ENCODE peak calls at places on chromosomes 12 and 14, in eight cellular contexts. B is PC-3; I is CD4-positive, alpha-beta memory T cell; L is tibial nerve; S is pancreas; Z is effector memory CD4-positive, alpha-beta T cell; K is naive thymus-derived CD4-positive, alpha-beta T cell; E is stomach. J is an unnamed sample.

GRCh38 chr12:11437966-11438365 is 42.6 kb upstream of the PRB2 start:
- DNase-seq in I (no peak), E (no peak), B (no peak), Z (no peak), L (no peak), S (no peak), K (no peak), J (no peak)

GRCh38 chr12:62933220-62933870 is 1.6 kb downstream of the PPM1H start:
- DNase-seq in S (peak; percentile 37), Z (no peak), K (no peak), B (peak; percentile 73), E (peak; percentile 45), I (no peak), L (no peak), J (no peak)

GRCh38 chr12:66438601-66439000 is 136.3 kb downstream of the HELB start:
- DNase-seq in L (no peak), K (no peak), I (no peak), E (no peak), Z (no peak), B (peak; percentile 34), S (no peak), J (peak; percentile 87)

GRCh38 chr14:100159865-100160533 is 554 bp upstream of the DEGS2 start:
- DNase-seq in S (no peak), E (no peak), Z (no peak), L (no peak), I (no peak), K (no peak), B (peak; percentile 36), J (no peak)

GRCh38 chr12:132190012-132190755 is 45.9 kb downstream of the NOC4L start:
- DNase-seq in L (no peak), K (no peak), I (no peak), E (no peak), B (no peak), Z (no peak), S (no peak), J (peak; percentile 18)

GRCh38 chr12:42568952-42569916 is 20.3 kb downstream of the PRICKLE1 start:
- DNase-seq in Z (no peak), S (peak; percentile 11), L (no peak), B (peak; percentile 75), E (no peak), K (no peak), I (no peak), J (no peak)

GRCh38 chr12:13799574-13799973 is 181.8 kb downstream of the GRIN2B start:
- DNase-seq in S (no peak), L (no peak), E (no peak), K (no peak), B (no peak), I (no peak), Z (no peak), J (no peak)

GRCh38 chr12:93060666-93061413 is 131.7 kb upstream of the EEA1 start:
- DNase-seq in E (no peak), K (no peak), Z (no peak), S (no peak), I (no peak), B (no peak), L (no peak), J (no peak)

GRCh38 chr12:78086553-78087362 is 256.1 kb downstream of the NAV3 start:
- DNase-seq in E (no peak), Z (no peak), L (no peak), S (no peak), I (no peak), B (peak; percentile 11), K (no peak), J (no peak)

GRCh38 chr12:82708507-82708906 is 21.8 kb downstream of the TMTC2 start:
- DNase-seq in E (no peak), B (no peak), L (no peak), I (no peak), Z (no peak), S (no peak), K (no peak), J (peak; percentile 16)

GRCh38 chr12:41437578-41437977 is 249.5 kb downstream of the PDZRN4 start:
- DNase-seq in K (no peak), L (no peak), I (no peak), E (no peak), S (no peak), Z (no peak), B (no peak), J (no peak)

GRCh38 chr14:68418192-68419118 is 374.4 kb downstream of the ZFP36L1 start:
- DNase-seq in Z (no peak), K (no peak), I (no peak), B (no peak), L (no peak), E (no peak), S (no peak), J (no peak)

GRCh38 chr12:126538888-126539287 is 1473.7 kb downstream of the AACS start:
- DNase-seq in E (no peak), B (no peak), Z (no peak), K (no peak), S (no peak), L (no peak), I (no peak), J (no peak)

GRCh38 chr12:124497039-124497438 is 70.4 kb downstream of the NCOR2 start:
- DNase-seq in K (no peak), S (no peak), L (no peak), I (no peak), B (no peak), E (no peak), Z (no peak), J (no peak)

GRCh38 chr14:70893842-70894237 is 13.4 kb upstream of the PCNX1 start:
- DNase-seq in I (no peak), E (no peak), S (no peak), K (no peak), Z (no peak), B (no peak), L (no peak), J (no peak)

GRCh38 chr14:35391388-35391710 is 13.2 kb downstream of the NFKBIA start:
- DNase-seq in I (no peak), Z (no peak), E (no peak), B (no peak), L (no peak), K (no peak), S (no peak), J (no peak)

GRCh38 chr12:12356467-12356885 is 402 bp upstream of the BORCS5 start:
- DNase-seq in L (no peak), Z (no peak), E (no peak), B (no peak), I (no peak), K (no peak), S (no peak), J (no peak)

GRCh38 chr14:68864301-68864810 is 71.5 kb upstream of the ZFP36L1 start:
- DNase-seq in Z (no peak), E (no peak), L (no peak), I (no peak), K (no peak), B (no peak), S (no peak), J (no peak)

GRCh38 chr14:101466456-101467180 is 94.7 kb upstream of the DIO3 start:
- DNase-seq in I (no peak), K (no peak), Z (no peak), B (no peak), L (no peak), S (no peak), E (no peak), J (no peak)

GRCh38 chr12:39095636-39096330 is 190.4 kb upstream of the CPNE8 start:
- DNase-seq in S (no peak), Z (no peak), K (no peak), I (no peak), B (no peak), E (no peak), L (no peak), J (no peak)

GRCh38 chr12:20120296-20120695 is 248.0 kb upstream of the PDE3A start:
- DNase-seq in K (no peak), I (no peak), L (no peak), B (peak; percentile 8), Z (no peak), S (no peak), E (no peak), J (no peak)

DNA sequence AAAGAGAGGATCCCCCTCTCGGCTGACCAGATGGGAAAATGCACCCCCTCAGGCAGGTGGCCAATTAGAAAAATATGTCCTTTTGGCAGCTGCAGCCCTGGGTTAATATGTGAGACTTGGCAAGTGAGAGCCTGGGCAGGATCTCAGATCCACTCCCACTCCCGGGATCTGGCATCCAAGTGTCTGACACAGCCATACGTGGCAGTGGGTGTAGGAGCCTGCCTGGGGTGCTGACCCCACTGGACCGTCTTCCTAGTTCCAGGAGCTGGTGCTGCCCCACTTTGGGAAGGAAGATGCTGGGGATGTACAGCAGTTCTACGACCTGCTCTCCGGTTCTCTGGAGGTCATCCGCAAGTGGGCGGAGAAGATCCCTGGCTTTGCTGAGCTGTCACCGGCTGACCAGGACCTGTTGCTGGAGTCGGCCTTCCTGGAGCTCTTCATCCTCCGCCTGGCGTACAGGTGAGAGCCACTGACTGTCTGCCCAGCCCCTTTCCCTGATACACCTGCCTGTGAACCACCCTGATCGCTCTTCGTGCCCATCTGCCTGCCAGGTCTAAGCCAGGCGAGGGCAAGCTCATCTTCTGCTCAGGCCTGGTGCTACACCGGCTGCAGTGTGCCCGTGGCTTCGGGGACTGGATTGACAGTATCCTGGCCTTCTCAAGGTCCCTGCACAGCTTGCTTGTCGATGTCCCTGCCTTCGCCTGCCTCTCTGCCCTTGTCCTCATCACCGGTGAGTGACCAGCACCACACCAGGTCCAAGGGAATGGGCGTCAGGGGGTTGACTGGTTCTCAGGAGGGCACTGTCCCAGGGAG is 5.8 kb downstream of the NR4A1 start:
- DNase-seq in S (peak; percentile 7), Z (no peak), L (no peak), I (no peak), E (peak; percentile 44), K (no peak), B (no peak), J (peak; percentile 68)
- H3K4me3 ChIP-seq in S (no peak overlapping the region), Z (no peak overlapping the region), L (peak overlapping the region; percentile 53), I (no peak overlapping the region), E (no peak overlapping the region), K (no peak overlapping the region), B (no peak overlapping the region), J (no peak overlapping the region)

GRCh38 chr14:105866841-105867321 is 340.5 kb downstream of the TMEM121 start:
- DNase-seq in E (peak; percentile 15), S (no peak), I (no peak), L (peak; percentile 6), K (no peak), Z (no peak), B (no peak), J (no peak)
- H3K9me3 ChIP-seq in E (no peaks in the 10 kb centered on the region), S (no peaks in the 10 kb centered on the region), I (no peaks in the 10 kb centered on the region), L (no peaks in the 10 kb centered on the region), K (no peaks in the 10 kb centered on the region), Z (no peaks in the 10 kb centered on the region), B (no peaks in the 10 kb centered on the region), J (no peaks in the 10 kb centered on the region)

GRCh38 chr14:77044776-77045569 is 16.5 kb upstream of the IRF2BPL start:
- DNase-seq in K (no peak), B (peak; percentile 42), L (peak; percentile 67), E (no peak), Z (no peak), S (no peak), I (no peak), J (peak; percentile 71)
- H3K4me3 ChIP-seq in K (no peak overlapping the region), B (peak overlapping the region; percentile 18), L (no peak overlapping the region), E (no peak overlapping the region), Z (no peak overlapping the region), S (no peak overlapping the region), I (no peak overlapping the region), J (no peak overlapping the region)

DNA sequence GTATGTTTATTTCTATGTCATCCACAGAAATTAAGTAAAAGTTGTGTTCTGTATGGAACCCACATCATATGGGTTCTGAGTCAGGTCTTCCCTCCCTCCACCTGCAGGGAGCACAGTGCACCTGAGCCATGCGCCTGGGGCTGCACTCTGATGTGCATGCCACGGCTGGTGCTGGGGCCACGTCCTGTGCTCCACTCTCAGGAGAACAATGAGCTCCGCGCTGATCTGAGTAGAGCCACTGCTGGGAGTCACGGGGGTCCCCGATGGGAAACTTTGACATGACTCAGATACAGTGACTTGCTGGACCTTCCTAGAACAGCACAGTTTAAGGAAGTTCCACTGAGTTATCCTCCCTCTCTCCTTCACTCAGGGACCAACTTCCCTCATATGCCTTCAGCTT is 683.4 kb downstream of the TMEM121 start:
- DNase-seq in Z (no peak), I (peak; percentile 26), L (no peak), E (no peak), S (no peak), B (no peak), K (peak; percentile 71), J (no peak)
- H3K9me3 ChIP-seq in Z (no peaks in the 10 kb centered on the region), I (no peaks in the 10 kb centered on the region), L (no peaks in the 10 kb centered on the region), E (no peaks in the 10 kb centered on the region), S (no peaks in the 10 kb centered on the region), B (no peaks in the 10 kb centered on the region), K (no peaks in the 10 kb centered on the region), J (no peaks in the 10 kb centered on the region)